ENCODE peak calls at places on chromosomes 16 and 17, in six cellular contexts. T is heart left ventricle, U is mucosa of descending colon, E is Peyer's patch, Q is psoas muscle, N is colonic mucosa. X is an unnamed sample.

GRCh38 chr16:81073560-81074330 is 3.3 kb downstream of the C16orf46 start:
- DNase-seq in N (no peak), T (no peak), E (no peak), U (no peak), Q (no peak), X (no peak)

GRCh38 chr17:42519546-42520444 is 16.2 kb upstream of the NAGLU start:
- DNase-seq in E (peak; percentile 66), N (peak; percentile 87), U (peak; percentile 81), T (peak; percentile 94), Q (peak; percentile 93), X (peak; percentile 73)

GRCh38 chr17:76841776-76842405 is 26.3 kb upstream of the MGAT5B start:
- DNase-seq in T (no peak), Q (no peak), N (no peak), U (no peak), E (no peak), X (no peak)

GRCh38 chr16:11400076-11400475 is 54.8 kb downstream of the RMI2 start:
- DNase-seq in E (no peak), U (no peak), N (no peak), T (no peak), Q (no peak), X (no peak)

GRCh38 chr16:60041671-60042070 is 1307.6 kb upstream of the GOT2 start:
- DNase-seq in T (no peak), E (no peak), Q (no peak), N (no peak), U (no peak), X (no peak)

GRCh38 chr16:28321700-28322411 is 29.5 kb downstream of the SBK1 start:
- DNase-seq in Q (no peak), E (peak; percentile 59), U (peak; percentile 64), N (peak; percentile 32), T (no peak), X (no peak)

GRCh38 chr16:56450275-56450889 is 750 bp downstream of the NUDT21 start:
- DNase-seq in N (no peak), Q (no peak), T (no peak), U (no peak), E (no peak), X (no peak)

GRCh38 chr17:20267459-20267842 is 199.9 kb downstream of the LGALS9B start:
- DNase-seq in E (no peak), Q (no peak), T (no peak), U (no peak), N (no peak), X (no peak)

GRCh38 chr17:948284-948852 is 31.2 kb downstream of the NXN start:
- DNase-seq in U (no peak), T (no peak), N (no peak), E (no peak), Q (peak; percentile 48), X (no peak)

GRCh38 chr17:67256075-67256732 is 11.2 kb upstream of the HELZ start:
- DNase-seq in Q (no peak), N (no peak), E (no peak), T (no peak), U (no peak), X (no peak)

GRCh38 chr16:85179344-85180046 is 67.2 kb upstream of the CIBAR2 start:
- DNase-seq in Q (no peak), T (no peak), N (no peak), U (no peak), E (no peak), X (no peak)

GRCh38 chr17:58391302-58391984 is 25.9 kb downstream of the RNF43 start:
- DNase-seq in T (peak; percentile 23), U (peak; percentile 97), N (peak; percentile 96), E (peak; percentile 80), Q (no peak), X (peak; percentile 84)

GRCh38 chr17:28953444-28954118 is 2.3 kb upstream of the PHF12 start:
- DNase-seq in N (peak; percentile 74), Q (no peak), E (no peak), T (peak; percentile 53), U (peak; percentile 76), X (no peak)

GRCh38 chr17:78868391-78868790 is 27.8 kb upstream of the USP36 start:
- DNase-seq in T (no peak), E (no peak), N (no peak), U (no peak), Q (peak; percentile 5), X (no peak)

GRCh38 chr16:75288596-75289120 is 37.2 kb upstream of the BCAR1 start:
- DNase-seq in E (no peak), Q (no peak), T (no peak), N (no peak), U (no peak), X (no peak)

GRCh38 chr17:29712677-29713076 is 90.0 kb upstream of the CORO6 start:
- DNase-seq in U (no peak), T (no peak), Q (no peak), N (no peak), E (no peak), X (no peak)

GRCh38 chr17:12667299-12667958 is 1.7 kb downstream of the MYOCD start:
- DNase-seq in N (no peak), Q (no peak), E (no peak), U (peak; percentile 49), T (peak; percentile 51), X (no peak)
- TF ChIP-seq CTCF in N (peak; percentile 14), Q (peak; percentile 25), E (peak; percentile 39), U (no peak), T (peak; percentile 43), X (peak; percentile 28)

DNA sequence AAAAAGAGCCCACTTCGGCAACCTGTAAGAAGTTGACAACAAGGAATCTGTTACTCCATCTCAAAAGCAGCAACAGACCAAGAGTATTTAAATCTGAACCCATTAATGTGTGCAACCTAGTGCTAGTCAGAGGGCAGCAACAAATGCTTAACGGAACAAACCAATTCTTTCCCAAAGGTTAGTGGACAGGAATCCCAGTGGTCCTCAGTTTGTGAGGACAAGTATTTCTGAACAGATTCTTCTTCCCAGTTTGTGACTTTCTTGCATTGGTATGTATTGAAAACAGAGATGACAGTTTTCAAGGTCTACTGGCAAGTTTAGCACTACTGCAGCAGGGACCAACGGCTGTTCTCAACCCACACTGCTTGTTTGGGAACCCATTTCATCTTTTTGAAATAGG is 2.9 kb downstream of the RPL26 start:
- DNase-seq in T (no peak), U (no peak), N (no peak), Q (no peak), E (no peak), X (no peak)
- H3K4me1 ChIP-seq in T (no peaks in the 10 kb centered on the region), U (peaks cover 55% of the 10 kb centered on the region), N (peaks cover 22% of the 10 kb centered on the region), Q (peaks cover 31% of the 10 kb centered on the region), E (peaks cover 24% of the 10 kb centered on the region), X (peaks cover 52% of the 10 kb centered on the region)

DNA sequence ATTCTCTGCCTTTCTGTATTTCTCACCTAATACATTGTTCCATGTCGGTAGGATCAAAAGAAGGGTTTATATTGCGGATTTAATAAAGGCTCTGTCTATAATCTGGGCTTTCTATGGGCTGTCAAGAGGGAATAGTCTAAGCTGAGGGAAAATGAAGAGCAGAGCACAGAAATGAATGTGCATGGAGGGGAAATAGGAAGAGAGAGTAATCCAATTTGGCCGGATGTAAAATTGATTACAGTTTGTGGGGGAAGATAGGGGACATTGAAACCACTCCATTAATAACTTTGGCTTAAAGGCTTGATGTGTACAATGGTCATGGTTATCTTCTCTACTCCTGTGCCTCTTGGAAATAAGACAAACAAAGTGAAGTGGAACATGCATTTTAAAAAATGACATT is 334.2 kb upstream of the CDH8 start:
- DNase-seq in T (no peak), E (no peak), U (no peak), N (no peak), Q (no peak), X (no peak)
- TF ChIP-seq CTCF in T (no peak), E (no peak), U (no peak), N (no peak), Q (no peak), X (no peak)

GRCh38 chr17:27333410-27333980 is 39.6 kb downstream of the WSB1 start:
- DNase-seq in E (no peak), U (no peak), T (no peak), Q (no peak), N (no peak), X (no peak)

GRCh38 chr17:27339198-27339835 is 45.4 kb downstream of the WSB1 start:
- DNase-seq in Q (no peak), E (no peak), N (no peak), U (no peak), T (no peak), X (no peak)

GRCh38 chr17:27332485-27333409 is 38.8 kb downstream of the WSB1 start:
- DNase-seq in U (peak; percentile 96), Q (peak; percentile 99), N (peak; percentile 99), T (peak; percentile 99), E (peak; percentile 98), X (peak; percentile 99)

GRCh38 chr17:27338536-27338985 is 44.6 kb downstream of the WSB1 start:
- DNase-seq in N (no peak), E (no peak), T (no peak), U (no peak), Q (no peak), X (no peak)

DNA sequence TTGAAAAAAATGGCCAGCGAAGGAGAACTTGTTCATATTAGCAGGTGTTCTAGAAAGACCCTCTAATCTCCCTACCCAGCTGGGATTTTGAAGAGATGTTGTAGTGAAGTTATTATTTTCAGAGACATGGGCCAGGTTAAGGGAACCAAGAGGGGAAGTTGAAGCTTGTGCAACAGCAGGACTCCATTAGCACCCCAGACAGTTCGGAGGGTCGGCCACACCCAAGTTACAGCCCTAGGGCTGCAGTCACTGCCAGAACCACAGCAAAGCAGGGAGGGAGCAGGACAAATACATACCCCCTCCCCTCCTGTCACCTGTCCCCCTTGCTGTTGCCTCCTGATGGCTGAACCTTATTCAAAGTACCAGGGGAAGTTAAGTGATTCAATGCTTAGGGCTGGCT is 42.3 kb downstream of the WSB1 start:
- DNase-seq in U (no peak), E (peak; percentile 28), N (no peak), T (no peak), Q (no peak), X (peak; percentile 70)
- H3K4me1 ChIP-seq in U (peaks cover 10% of the 10 kb centered on the region), E (peaks cover 6% of the 10 kb centered on the region), N (peaks cover 3% of the 10 kb centered on the region), T (peaks cover 9% of the 10 kb centered on the region), Q (peaks cover 28% of the 10 kb centered on the region), X (peaks cover 35% of the 10 kb centered on the region)

DNA sequence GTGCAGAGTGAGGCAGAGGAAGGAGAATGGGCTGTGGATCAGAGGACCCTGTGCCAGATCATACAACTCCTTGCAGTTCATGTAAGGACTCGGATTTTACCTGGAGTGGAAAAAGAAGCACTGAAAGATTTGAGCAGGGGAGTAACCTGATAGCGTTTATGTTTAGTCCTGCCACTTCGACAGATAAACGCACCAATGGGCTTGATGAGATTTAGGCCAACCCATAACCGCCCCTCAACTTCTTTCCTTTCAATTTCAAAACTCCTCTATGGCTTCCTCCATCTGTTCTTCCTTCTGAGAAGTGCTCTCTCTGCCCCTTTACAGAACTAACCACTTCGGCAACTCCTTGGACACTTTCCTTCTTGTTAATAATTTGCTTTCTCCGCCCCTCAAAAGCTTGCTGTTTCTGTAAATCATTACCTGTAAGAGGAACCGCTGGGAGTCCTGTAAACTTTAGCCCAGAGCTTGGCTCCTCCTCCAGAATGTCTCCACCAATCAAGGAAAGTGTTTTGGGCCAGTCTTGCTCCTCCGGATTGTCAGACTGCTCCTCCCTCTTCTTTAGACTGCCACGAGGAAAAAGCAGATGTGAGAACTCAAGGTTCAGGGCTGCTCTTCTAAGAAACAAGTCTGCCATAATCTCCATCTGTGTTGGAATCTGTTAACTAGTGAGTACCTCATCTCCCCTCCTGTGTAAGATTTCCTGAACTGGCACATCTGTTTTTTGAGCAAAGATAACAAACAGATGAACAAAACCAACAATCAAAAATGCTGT is at the start of gene ACSM3:
- DNase-seq in T (peak; percentile 44), Q (no peak), N (peak; percentile 92), U (peak; percentile 89), E (peak; percentile 50), X (no peak)
- TF ChIP-seq CTCF in T (no peak), Q (no peak), N (no peak), U (peak; percentile 10), E (no peak), X (no peak)